ENCODE peak calls at places on chromosome 21, in five cellular contexts. One of them, this sample, is unnamed.

GRCh38 chr21:23401278-23401677 is 2206.0 kb downstream of the MRPL39 start:
- DNase-seq in astrocyte: no peak
- DNase-seq in fibroblast of mammary gland: peak; percentile 1
- DNase-seq in foreskin fibroblast: no peak
- DNase-seq in CD8-positive, alpha-beta T cell: no peak
- DNase-seq in this sample: peak; percentile 2

GRCh38 chr21:39655589-39655988 is 42.8 kb downstream of the B3GALT5 start:
- DNase-seq in foreskin fibroblast: no peak
- DNase-seq in CD8-positive, alpha-beta T cell: no peak
- DNase-seq in fibroblast of mammary gland: no peak
- DNase-seq in astrocyte: no peak
- DNase-seq in this sample: no peak

GRCh38 chr21:17688912-17689874 is 76.5 kb upstream of the BTG3 start:
- DNase-seq in CD8-positive, alpha-beta T cell: peak; percentile 53
- DNase-seq in astrocyte: peak; percentile 56
- DNase-seq in foreskin fibroblast: no peak
- DNase-seq in fibroblast of mammary gland: no peak
- DNase-seq in this sample: peak; percentile 73

GRCh38 chr21:26845066-26845749 is at the start of gene ADAMTS1:
- DNase-seq in astrocyte: peak; percentile 62
- DNase-seq in CD8-positive, alpha-beta T cell: peak; percentile 18
- DNase-seq in fibroblast of mammary gland: peak; percentile 88
- DNase-seq in foreskin fibroblast: peak; percentile 92
- DNase-seq in this sample: peak; percentile 97

GRCh38 chr21:24729568-24729967 is 877.7 kb downstream of the MRPL39 start:
- DNase-seq in fibroblast of mammary gland: no peak
- DNase-seq in foreskin fibroblast: no peak
- DNase-seq in CD8-positive, alpha-beta T cell: no peak
- DNase-seq in astrocyte: peak; percentile 0
- DNase-seq in this sample: no peak

GRCh38 chr21:18716578-18717138 is 313.1 kb upstream of the TMPRSS15 start:
- DNase-seq in astrocyte: no peak
- DNase-seq in foreskin fibroblast: no peak
- DNase-seq in CD8-positive, alpha-beta T cell: no peak
- DNase-seq in fibroblast of mammary gland: no peak
- DNase-seq in this sample: no peak

GRCh38 chr21:40685121-40685630 is 161.8 kb downstream of the DSCAM start:
- DNase-seq in CD8-positive, alpha-beta T cell: no peak
- DNase-seq in fibroblast of mammary gland: no peak
- DNase-seq in foreskin fibroblast: no peak
- DNase-seq in astrocyte: no peak
- DNase-seq in this sample: no peak

GRCh38 chr21:30227633-30228404 is 11.9 kb upstream of the CLDN8 start:
- DNase-seq in CD8-positive, alpha-beta T cell: no peak
- DNase-seq in fibroblast of mammary gland: peak; percentile 100
- DNase-seq in astrocyte: peak; percentile 77
- DNase-seq in foreskin fibroblast: peak; percentile 72
- DNase-seq in this sample: peak; percentile 97

GRCh38 chr21:31599563-31599962 is 59.9 kb upstream of the SOD1 start:
- DNase-seq in fibroblast of mammary gland: no peak
- DNase-seq in astrocyte: no peak
- DNase-seq in foreskin fibroblast: no peak
- DNase-seq in CD8-positive, alpha-beta T cell: no peak
- DNase-seq in this sample: no peak

GRCh38 chr21:33025106-33025470 is 647 bp upstream of the OLIG2 start:
- DNase-seq in fibroblast of mammary gland: no peak
- DNase-seq in foreskin fibroblast: no peak
- DNase-seq in astrocyte: no peak
- DNase-seq in CD8-positive, alpha-beta T cell: no peak
- DNase-seq in this sample: no peak
- H3K4me3 ChIP-seq in fibroblast of mammary gland: no peak overlapping the region
- H3K4me3 ChIP-seq in foreskin fibroblast: no peak overlapping the region
- H3K4me3 ChIP-seq in astrocyte: no peak overlapping the region
- H3K4me3 ChIP-seq in CD8-positive, alpha-beta T cell: no peak overlapping the region
- H3K4me3 ChIP-seq in this sample: no peak overlapping the region

GRCh38 chr21:28729887-28730286 is 262.8 kb downstream of the LTN1 start:
- DNase-seq in foreskin fibroblast: no peak
- DNase-seq in astrocyte: no peak
- DNase-seq in fibroblast of mammary gland: no peak
- DNase-seq in CD8-positive, alpha-beta T cell: no peak
- DNase-seq in this sample: no peak
- H3K4me3 ChIP-seq in foreskin fibroblast: no peak overlapping the region
- H3K4me3 ChIP-seq in astrocyte: no peak overlapping the region
- H3K4me3 ChIP-seq in fibroblast of mammary gland: no peak overlapping the region
- H3K4me3 ChIP-seq in CD8-positive, alpha-beta T cell: no peak overlapping the region
- H3K4me3 ChIP-seq in this sample: no peak overlapping the region

DNA sequence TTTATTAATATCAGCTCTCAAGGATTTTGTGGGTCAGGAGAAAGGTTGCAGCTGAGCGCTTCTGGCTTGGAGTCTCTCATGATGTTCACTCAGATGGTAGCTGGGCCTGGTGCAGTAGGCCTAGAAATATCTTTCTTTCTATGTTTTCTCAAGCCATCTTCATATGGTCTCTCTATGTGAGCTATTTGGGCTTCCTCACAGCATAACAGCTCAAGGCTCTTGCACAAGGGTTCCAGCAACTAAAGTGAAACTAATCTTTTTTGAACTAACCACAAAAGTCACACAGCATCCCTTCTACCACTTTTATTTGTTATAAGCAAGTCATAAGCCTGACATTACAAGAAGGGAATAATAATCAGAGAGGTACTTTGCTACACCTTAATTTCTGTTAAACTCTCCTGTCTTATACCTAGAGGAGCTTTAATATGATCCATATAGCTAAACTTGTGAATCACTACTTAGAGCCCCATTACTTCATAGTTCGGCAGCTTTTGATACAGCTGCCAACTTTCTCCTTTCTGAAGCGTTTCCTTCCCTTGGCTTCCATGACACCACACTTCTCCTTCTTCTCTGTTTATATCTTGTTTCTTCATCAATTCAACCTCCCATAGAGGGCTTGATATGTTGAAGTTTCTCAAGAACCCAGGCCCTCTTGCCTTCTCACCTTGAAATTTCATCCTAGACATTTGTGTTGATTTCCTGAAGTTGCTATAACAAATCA is 720.2 kb downstream of the LTN1 start:
- DNase-seq in CD8-positive, alpha-beta T cell: no peak
- DNase-seq in fibroblast of mammary gland: peak; percentile 31
- DNase-seq in astrocyte: no peak
- DNase-seq in foreskin fibroblast: no peak
- DNase-seq in this sample: peak; percentile 36
- H3K4me3 ChIP-seq in CD8-positive, alpha-beta T cell: no peak overlapping the region
- H3K4me3 ChIP-seq in fibroblast of mammary gland: no peak overlapping the region
- H3K4me3 ChIP-seq in astrocyte: no peak overlapping the region
- H3K4me3 ChIP-seq in foreskin fibroblast: no peak overlapping the region
- H3K4me3 ChIP-seq in this sample: no peak overlapping the region

GRCh38 chr21:46057111-46057709 is 40.7 kb upstream of the COL6A2 start:
- DNase-seq in fibroblast of mammary gland: no peak
- DNase-seq in foreskin fibroblast: no peak
- DNase-seq in CD8-positive, alpha-beta T cell: peak; percentile 18
- DNase-seq in astrocyte: no peak
- DNase-seq in this sample: no peak

GRCh38 chr21:46054447-46054846 is 43.5 kb upstream of the COL6A2 start:
- DNase-seq in CD8-positive, alpha-beta T cell: no peak
- DNase-seq in foreskin fibroblast: peak; percentile 77
- DNase-seq in fibroblast of mammary gland: peak; percentile 47
- DNase-seq in astrocyte: peak; percentile 51
- DNase-seq in this sample: peak; percentile 76

GRCh38 chr21:46057710-46058241 is 40.1 kb upstream of the COL6A2 start:
- DNase-seq in fibroblast of mammary gland: no peak
- DNase-seq in foreskin fibroblast: no peak
- DNase-seq in CD8-positive, alpha-beta T cell: no peak
- DNase-seq in astrocyte: no peak
- DNase-seq in this sample: no peak

GRCh38 chr21:46055863-46056281 is 42.0 kb upstream of the COL6A2 start:
- DNase-seq in astrocyte: peak; percentile 49
- DNase-seq in fibroblast of mammary gland: peak; percentile 89
- DNase-seq in foreskin fibroblast: no peak
- DNase-seq in CD8-positive, alpha-beta T cell: no peak
- DNase-seq in this sample: peak; percentile 56

GRCh38 chr21:46056450-46056903 is 41.4 kb upstream of the COL6A2 start:
- DNase-seq in astrocyte: peak; percentile 87
- DNase-seq in fibroblast of mammary gland: peak; percentile 97
- DNase-seq in CD8-positive, alpha-beta T cell: no peak
- DNase-seq in foreskin fibroblast: peak; percentile 97
- DNase-seq in this sample: peak; percentile 96
- H3K4me3 ChIP-seq in astrocyte: no peak overlapping the region
- H3K4me3 ChIP-seq in fibroblast of mammary gland: peak overlapping the region; percentile 22
- H3K4me3 ChIP-seq in CD8-positive, alpha-beta T cell: no peak overlapping the region
- H3K4me3 ChIP-seq in foreskin fibroblast: peak overlapping the region; percentile 24
- H3K4me3 ChIP-seq in this sample: no peak overlapping the region

DNA sequence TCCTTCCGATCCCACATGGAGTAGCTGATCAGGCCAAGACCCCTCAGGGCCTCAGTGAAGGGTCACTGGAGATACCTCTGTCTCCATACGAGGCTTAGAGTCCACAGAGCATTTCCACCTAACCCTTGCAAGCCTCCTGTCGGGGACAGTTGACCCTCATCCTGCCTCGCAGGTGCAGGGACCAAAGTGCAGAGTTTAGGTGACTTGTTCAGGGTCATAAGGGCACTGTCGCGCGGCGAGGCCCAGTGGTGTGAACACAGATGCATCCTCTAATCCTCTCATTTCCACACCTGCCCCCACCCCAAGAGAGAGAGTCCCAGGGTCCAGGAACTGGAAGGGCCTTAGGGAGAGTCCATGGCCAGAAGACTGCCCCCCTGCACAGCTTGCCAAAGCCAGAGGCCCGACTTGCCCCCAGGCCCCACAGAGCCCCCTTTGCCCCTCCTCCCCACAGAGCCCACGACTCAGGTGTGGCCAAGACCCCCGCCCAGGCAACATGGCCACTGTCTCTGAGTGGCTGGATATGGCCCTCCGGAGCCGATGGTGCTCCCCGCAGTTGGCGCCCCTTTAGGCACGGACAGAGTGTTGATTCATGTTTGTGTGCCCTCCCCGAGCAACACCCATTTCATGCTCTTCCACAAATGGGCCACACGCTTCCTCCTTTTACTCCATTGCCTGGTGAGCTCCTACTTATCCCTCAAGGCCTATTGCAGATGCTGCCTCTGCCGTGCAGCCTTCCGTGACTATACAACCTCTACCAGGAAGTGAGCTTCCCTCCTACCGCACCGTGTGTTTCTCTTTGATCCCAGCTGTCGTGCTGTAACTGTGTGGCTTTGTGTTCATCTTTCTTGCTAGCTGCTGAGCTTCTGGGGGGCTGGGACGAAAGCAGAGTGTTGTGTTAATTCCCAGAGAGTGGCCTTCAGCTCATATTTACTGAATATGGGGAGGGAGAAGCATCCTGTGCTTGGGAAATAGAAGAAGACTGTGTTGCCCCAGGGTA is 1.7 kb downstream of the TRPM2 start:
- DNase-seq in foreskin fibroblast: no peak
- DNase-seq in CD8-positive, alpha-beta T cell: no peak
- DNase-seq in astrocyte: no peak
- DNase-seq in fibroblast of mammary gland: no peak
- DNase-seq in this sample: no peak
- H3K4me3 ChIP-seq in foreskin fibroblast: no peak overlapping the region
- H3K4me3 ChIP-seq in CD8-positive, alpha-beta T cell: no peak overlapping the region
- H3K4me3 ChIP-seq in astrocyte: no peak overlapping the region
- H3K4me3 ChIP-seq in fibroblast of mammary gland: no peak overlapping the region
- H3K4me3 ChIP-seq in this sample: no peak overlapping the region

GRCh38 chr21:46092811-46093667 is 4.9 kb upstream of the COL6A2 start:
- DNase-seq in astrocyte: no peak
- DNase-seq in CD8-positive, alpha-beta T cell: peak; percentile 8
- DNase-seq in fibroblast of mammary gland: peak; percentile 70
- DNase-seq in foreskin fibroblast: no peak
- DNase-seq in this sample: no peak
- H3K4me3 ChIP-seq in astrocyte: no peak overlapping the region
- H3K4me3 ChIP-seq in CD8-positive, alpha-beta T cell: no peak overlapping the region
- H3K4me3 ChIP-seq in fibroblast of mammary gland: no peak overlapping the region
- H3K4me3 ChIP-seq in foreskin fibroblast: no peak overlapping the region
- H3K4me3 ChIP-seq in this sample: no peak overlapping the region

GRCh38 chr21:41926068-41926806 is 27.6 kb downstream of the C2CD2 start:
- DNase-seq in fibroblast of mammary gland: peak; percentile 55
- DNase-seq in foreskin fibroblast: no peak
- DNase-seq in astrocyte: peak; percentile 55
- DNase-seq in CD8-positive, alpha-beta T cell: peak; percentile 38
- DNase-seq in this sample: peak; percentile 65
- H3K4me3 ChIP-seq in fibroblast of mammary gland: no peak overlapping the region
- H3K4me3 ChIP-seq in foreskin fibroblast: peak overlapping the region; percentile 42
- H3K4me3 ChIP-seq in astrocyte: peak overlapping the region; percentile 63
- H3K4me3 ChIP-seq in CD8-positive, alpha-beta T cell: peak overlapping the region; percentile 53
- H3K4me3 ChIP-seq in this sample: peak overlapping the region; percentile 43

DNA sequence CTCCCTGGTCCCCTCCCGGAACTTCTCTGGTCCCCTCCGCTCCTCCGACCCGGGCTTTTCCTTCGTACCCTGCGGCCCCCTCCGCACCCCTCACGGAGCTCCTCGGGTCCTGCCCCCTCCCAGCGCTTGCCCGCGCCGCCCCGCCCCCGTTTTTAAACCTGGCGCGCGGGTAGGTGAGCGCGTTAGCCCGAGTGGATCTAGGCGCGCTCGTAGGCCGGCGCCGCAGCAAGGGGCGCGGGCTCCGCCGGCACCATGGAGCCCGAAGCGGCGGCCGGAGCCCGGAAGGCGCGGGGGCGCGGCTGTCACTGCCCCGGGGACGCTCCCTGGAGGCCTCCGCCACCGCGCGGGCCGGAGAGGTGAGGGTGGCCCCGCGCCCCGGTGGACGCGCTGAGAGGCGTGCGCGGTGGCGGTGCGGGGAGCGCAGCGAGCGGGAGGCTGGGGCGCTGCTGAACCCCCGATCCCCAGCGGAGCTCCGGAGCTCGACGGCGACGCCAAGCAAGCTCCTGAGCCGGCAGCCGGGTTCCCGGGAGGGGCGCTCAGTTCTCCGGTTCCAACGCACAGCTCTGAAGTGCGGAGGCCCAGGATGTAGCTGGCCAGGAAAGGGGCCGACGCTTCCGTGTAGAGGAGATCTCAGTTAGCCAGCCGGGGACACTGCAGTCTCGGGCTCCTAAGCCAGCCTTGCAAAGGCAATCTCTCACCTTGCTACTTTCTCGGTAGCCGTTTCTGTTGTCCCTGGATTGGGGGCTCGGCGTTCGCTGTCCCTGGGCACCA is at the start of gene RIPPLY3:
- DNase-seq in astrocyte: peak; percentile 19
- DNase-seq in CD8-positive, alpha-beta T cell: no peak
- DNase-seq in fibroblast of mammary gland: no peak
- DNase-seq in foreskin fibroblast: no peak
- DNase-seq in this sample: peak; percentile 22
- H3K4me3 ChIP-seq in astrocyte: peak within 1 kb of the TSS; percentile 48
- H3K4me3 ChIP-seq in CD8-positive, alpha-beta T cell: peak within 1 kb of the TSS; percentile 58
- H3K4me3 ChIP-seq in fibroblast of mammary gland: peak within 1 kb of the TSS; percentile 28
- H3K4me3 ChIP-seq in foreskin fibroblast: peak within 1 kb of the TSS; percentile 48
- H3K4me3 ChIP-seq in this sample: peak within 1 kb of the TSS; percentile 41

GRCh38 chr21:33587792-33588484 is 546 bp downstream of the DONSON start:
- DNase-seq in foreskin fibroblast: no peak
- DNase-seq in CD8-positive, alpha-beta T cell: no peak
- DNase-seq in fibroblast of mammary gland: peak; percentile 36
- DNase-seq in astrocyte: peak; percentile 7
- DNase-seq in this sample: peak; percentile 41

GRCh38 chr21:33584455-33584854 is 4.0 kb downstream of the DONSON start:
- DNase-seq in foreskin fibroblast: no peak
- DNase-seq in CD8-positive, alpha-beta T cell: no peak
- DNase-seq in astrocyte: no peak
- DNase-seq in fibroblast of mammary gland: no peak
- DNase-seq in this sample: no peak

GRCh38 chr21:33588485-33589335 is at the start of gene DONSON:
- DNase-seq in fibroblast of mammary gland: peak; percentile 72
- DNase-seq in CD8-positive, alpha-beta T cell: peak; percentile 87
- DNase-seq in foreskin fibroblast: peak; percentile 74
- DNase-seq in astrocyte: peak; percentile 57
- DNase-seq in this sample: peak; percentile 78

GRCh38 chr21:33586927-33587326 is 1.6 kb downstream of the DONSON start:
- DNase-seq in astrocyte: no peak
- DNase-seq in foreskin fibroblast: no peak
- DNase-seq in fibroblast of mammary gland: no peak
- DNase-seq in CD8-positive, alpha-beta T cell: no peak
- DNase-seq in this sample: no peak
- H3K4me3 ChIP-seq in astrocyte: peak overlapping the region; percentile 77
- H3K4me3 ChIP-seq in foreskin fibroblast: peak overlapping the region; percentile 91
- H3K4me3 ChIP-seq in fibroblast of mammary gland: no peak overlapping the region
- H3K4me3 ChIP-seq in CD8-positive, alpha-beta T cell: no peak overlapping the region
- H3K4me3 ChIP-seq in this sample: peak overlapping the region; percentile 69

GRCh38 chr21:33070921-33071877 is 1.3 kb downstream of the OLIG1 start:
- DNase-seq in astrocyte: no peak
- DNase-seq in CD8-positive, alpha-beta T cell: no peak
- DNase-seq in foreskin fibroblast: no peak
- DNase-seq in fibroblast of mammary gland: no peak
- DNase-seq in this sample: peak; percentile 23
- H3K4me3 ChIP-seq in astrocyte: no peak overlapping the region
- H3K4me3 ChIP-seq in CD8-positive, alpha-beta T cell: peak overlapping the region; percentile 34
- H3K4me3 ChIP-seq in foreskin fibroblast: no peak overlapping the region
- H3K4me3 ChIP-seq in fibroblast of mammary gland: no peak overlapping the region
- H3K4me3 ChIP-seq in this sample: peak overlapping the region; percentile 8

This sample was measured in cardiac fibroblast.